ENCODE peak calls at places on chromosomes 7 and 10, in seven cellular contexts. One of them, this sample, is unnamed. For H3K36me3, the result is how much of the 10 kb centered on the place peaks cover.

GRCh38 chr7:46321556-46322205 is 400.6 kb upstream of the IGFBP3 start:
- DNase-seq in colonic mucosa: no peak
- DNase-seq in mammary epithelial cell: no peak
- DNase-seq in mesenchymal stem cell: peak
- DNase-seq in fibroblast of lung: peak
- DNase-seq in NT2/D1: no peak
- DNase-seq in SK-N-SH: no peak
- DNase-seq in this sample: peak

GRCh38 chr10:51838506-51838905 is 139.1 kb upstream of the CSTF2T start:
- DNase-seq in colonic mucosa: no peak
- DNase-seq in mammary epithelial cell: no peak
- DNase-seq in mesenchymal stem cell: no peak
- DNase-seq in fibroblast of lung: no peak
- DNase-seq in NT2/D1: peak
- DNase-seq in SK-N-SH: no peak
- DNase-seq in this sample: no peak

GRCh38 chr7:88431861-88432260 is 125.2 kb upstream of the STEAP4 start:
- DNase-seq in colonic mucosa: no peak
- DNase-seq in mammary epithelial cell: no peak
- DNase-seq in mesenchymal stem cell: no peak
- DNase-seq in fibroblast of lung: no peak
- DNase-seq in NT2/D1: no peak
- DNase-seq in SK-N-SH: no peak
- DNase-seq in this sample: no peak

GRCh38 chr7:132353902-132354301 is 222.4 kb downstream of the PLXNA4 start:
- DNase-seq in colonic mucosa: no peak
- DNase-seq in mammary epithelial cell: no peak
- DNase-seq in mesenchymal stem cell: no peak
- DNase-seq in fibroblast of lung: no peak
- DNase-seq in NT2/D1: no peak
- DNase-seq in SK-N-SH: peak
- DNase-seq in this sample: no peak

GRCh38 chr10:88990528-88991160 is at the start of gene FAS:
- DNase-seq in colonic mucosa: peak
- DNase-seq in mammary epithelial cell: peak
- DNase-seq in mesenchymal stem cell: peak
- DNase-seq in fibroblast of lung: peak
- DNase-seq in NT2/D1: no peak
- DNase-seq in SK-N-SH: peak
- DNase-seq in this sample: peak

GRCh38 chr10:108736111-108736510 is 1187.2 kb downstream of the XPNPEP1 start:
- DNase-seq in colonic mucosa: no peak
- DNase-seq in mammary epithelial cell: no peak
- DNase-seq in mesenchymal stem cell: peak
- DNase-seq in fibroblast of lung: peak
- DNase-seq in NT2/D1: no peak
- DNase-seq in SK-N-SH: no peak
- DNase-seq in this sample: peak

GRCh38 chr10:44766601-44767000 is 144.5 kb upstream of the TMEM72 start:
- DNase-seq in colonic mucosa: no peak
- DNase-seq in mammary epithelial cell: no peak
- DNase-seq in mesenchymal stem cell: no peak
- DNase-seq in fibroblast of lung: no peak
- DNase-seq in NT2/D1: no peak
- DNase-seq in SK-N-SH: no peak
- DNase-seq in this sample: no peak

GRCh38 chr7:29139191-29139590 is 7.1 kb downstream of the CPVL start:
- DNase-seq in colonic mucosa: no peak
- DNase-seq in mammary epithelial cell: peak
- DNase-seq in mesenchymal stem cell: no peak
- DNase-seq in fibroblast of lung: peak
- DNase-seq in NT2/D1: no peak
- DNase-seq in SK-N-SH: no peak
- DNase-seq in this sample: no peak

GRCh38 chr7:44272456-44272855 is 52.9 kb downstream of the CAMK2B start:
- DNase-seq in colonic mucosa: no peak
- DNase-seq in mammary epithelial cell: no peak
- DNase-seq in mesenchymal stem cell: no peak
- DNase-seq in fibroblast of lung: no peak
- DNase-seq in NT2/D1: no peak
- DNase-seq in SK-N-SH: no peak
- DNase-seq in this sample: no peak

GRCh38 chr7:85480666-85481065 is 293.8 kb upstream of the SEMA3D start:
- DNase-seq in colonic mucosa: no peak
- DNase-seq in mammary epithelial cell: no peak
- DNase-seq in mesenchymal stem cell: no peak
- DNase-seq in fibroblast of lung: no peak
- DNase-seq in NT2/D1: no peak
- DNase-seq in SK-N-SH: peak
- DNase-seq in this sample: no peak

GRCh38 chr10:102608487-102608886 is 35.8 kb upstream of the TRIM8 start:
- DNase-seq in colonic mucosa: no peak
- DNase-seq in mammary epithelial cell: no peak
- DNase-seq in mesenchymal stem cell: no peak
- DNase-seq in fibroblast of lung: no peak
- DNase-seq in NT2/D1: no peak
- DNase-seq in SK-N-SH: no peak
- DNase-seq in this sample: no peak

GRCh38 chr10:72027498-72027897 is 60.9 kb downstream of the SPOCK2 start:
- DNase-seq in colonic mucosa: peak
- DNase-seq in mammary epithelial cell: no peak
- DNase-seq in mesenchymal stem cell: peak
- DNase-seq in fibroblast of lung: peak
- DNase-seq in NT2/D1: no peak
- DNase-seq in SK-N-SH: no peak
- DNase-seq in this sample: no peak

GRCh38 chr10:79025113-79025832 is 43.5 kb upstream of the ZMIZ1 start:
- DNase-seq in colonic mucosa: no peak
- DNase-seq in mammary epithelial cell: no peak
- DNase-seq in mesenchymal stem cell: no peak
- DNase-seq in fibroblast of lung: peak
- DNase-seq in NT2/D1: no peak
- DNase-seq in SK-N-SH: peak
- DNase-seq in this sample: no peak

GRCh38 chr10:1009071-1009494 is 16.6 kb downstream of the IDI2 start:
- DNase-seq in colonic mucosa: no peak
- DNase-seq in mammary epithelial cell: no peak
- DNase-seq in mesenchymal stem cell: no peak
- DNase-seq in fibroblast of lung: no peak
- DNase-seq in NT2/D1: no peak
- DNase-seq in SK-N-SH: peak
- DNase-seq in this sample: no peak

GRCh38 chr10:89942217-89942616 is 240.8 kb downstream of the KIF20B start:
- DNase-seq in colonic mucosa: no peak
- DNase-seq in mammary epithelial cell: peak
- DNase-seq in mesenchymal stem cell: no peak
- DNase-seq in fibroblast of lung: peak
- DNase-seq in NT2/D1: no peak
- DNase-seq in SK-N-SH: no peak
- DNase-seq in this sample: no peak

GRCh38 chr7:143487566-143487965 is 9.9 kb downstream of the TAS2R41 start:
- DNase-seq in colonic mucosa: peak
- DNase-seq in mammary epithelial cell: no peak
- DNase-seq in mesenchymal stem cell: peak
- DNase-seq in fibroblast of lung: peak
- DNase-seq in NT2/D1: no peak
- DNase-seq in SK-N-SH: no peak
- DNase-seq in this sample: peak

GRCh38 chr7:146922777-146923176 is 806.2 kb downstream of the CNTNAP2 start:
- DNase-seq in colonic mucosa: no peak
- DNase-seq in mammary epithelial cell: no peak
- DNase-seq in mesenchymal stem cell: no peak
- DNase-seq in fibroblast of lung: no peak
- DNase-seq in NT2/D1: no peak
- DNase-seq in SK-N-SH: no peak
- DNase-seq in this sample: peak

GRCh38 chr10:128854965-128855364 is 612.1 kb upstream of the MGMT start:
- DNase-seq in colonic mucosa: peak
- DNase-seq in mammary epithelial cell: no peak
- DNase-seq in mesenchymal stem cell: no peak
- DNase-seq in fibroblast of lung: peak
- DNase-seq in NT2/D1: peak
- DNase-seq in SK-N-SH: no peak
- DNase-seq in this sample: no peak

GRCh38 chr7:159209429-159209828 is 64.8 kb upstream of the VIPR2 start:
- DNase-seq in colonic mucosa: no peak
- DNase-seq in mammary epithelial cell: no peak
- DNase-seq in mesenchymal stem cell: no peak
- DNase-seq in fibroblast of lung: no peak
- DNase-seq in NT2/D1: no peak
- DNase-seq in SK-N-SH: no peak
- DNase-seq in this sample: no peak

GRCh38 chr10:119575998-119576397 is 20.8 kb downstream of the TIAL1 start:
- DNase-seq in colonic mucosa: no peak
- DNase-seq in mammary epithelial cell: no peak
- DNase-seq in mesenchymal stem cell: no peak
- DNase-seq in fibroblast of lung: no peak
- DNase-seq in NT2/D1: no peak
- DNase-seq in SK-N-SH: no peak
- DNase-seq in this sample: no peak
- H3K36me3 ChIP-seq in colonic mucosa: under half
- H3K36me3 ChIP-seq in mammary epithelial cell: half or more
- H3K36me3 ChIP-seq in mesenchymal stem cell: half or more
- H3K36me3 ChIP-seq in fibroblast of lung: under half
- H3K36me3 ChIP-seq in NT2/D1: half or more
- H3K36me3 ChIP-seq in SK-N-SH: half or more
- H3K36me3 ChIP-seq in this sample: half or more

DNA sequence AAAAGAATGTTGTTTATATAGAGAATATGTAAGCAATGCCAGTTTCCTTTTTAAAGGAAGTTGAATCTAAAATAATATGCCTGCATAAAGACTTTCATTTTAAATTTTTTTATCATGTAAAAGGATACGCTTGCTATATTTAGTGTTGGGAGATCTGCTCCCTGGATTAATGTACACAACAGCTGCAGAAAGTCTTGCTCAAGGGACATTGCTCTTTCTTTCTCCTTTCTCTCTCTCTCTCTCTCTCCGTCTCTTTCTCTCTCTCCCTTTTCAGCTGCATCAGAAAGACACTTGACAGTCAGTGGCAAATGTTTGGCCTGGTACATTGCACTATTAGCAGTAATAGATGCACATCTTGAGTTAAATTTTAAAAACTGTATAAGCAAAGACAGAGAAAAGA is 739 bp downstream of the MYPN start:
- DNase-seq in colonic mucosa: no peak
- DNase-seq in mammary epithelial cell: no peak
- DNase-seq in mesenchymal stem cell: peak
- DNase-seq in fibroblast of lung: no peak
- DNase-seq in NT2/D1: no peak
- DNase-seq in SK-N-SH: no peak
- DNase-seq in this sample: peak
- H3K9ac ChIP-seq in colonic mucosa: no peak
- H3K9ac ChIP-seq in mammary epithelial cell: no peak
- H3K9ac ChIP-seq in mesenchymal stem cell: no peak
- H3K9ac ChIP-seq in fibroblast of lung: no peak
- H3K9ac ChIP-seq in NT2/D1: no peak
- H3K9ac ChIP-seq in SK-N-SH: no peak
- H3K9ac ChIP-seq in this sample: no peak

DNA sequence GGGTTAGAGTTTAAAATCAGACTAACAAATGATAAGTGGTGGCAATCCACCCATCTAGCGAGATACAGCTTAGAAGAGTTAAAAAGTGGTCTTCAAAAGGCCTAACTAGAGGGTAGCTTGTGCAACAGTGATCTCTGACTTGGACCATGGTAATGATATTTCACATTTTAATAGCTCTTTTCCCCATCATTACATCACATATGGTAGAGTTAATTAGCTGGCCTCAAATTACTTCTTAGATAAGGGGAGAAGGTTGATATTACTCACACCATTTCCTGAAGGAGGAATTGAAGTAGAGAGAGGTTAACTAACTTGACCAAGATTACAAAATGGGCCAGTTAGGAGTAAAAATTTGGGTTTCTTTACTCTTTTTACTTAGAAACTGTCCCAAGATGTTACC is 223.6 kb downstream of the PHTF2 start:
- DNase-seq in colonic mucosa: no peak
- DNase-seq in mammary epithelial cell: no peak
- DNase-seq in mesenchymal stem cell: no peak
- DNase-seq in fibroblast of lung: no peak
- DNase-seq in NT2/D1: no peak
- DNase-seq in SK-N-SH: no peak
- DNase-seq in this sample: no peak
- H3K36me3 ChIP-seq in colonic mucosa: under half
- H3K36me3 ChIP-seq in mammary epithelial cell: under half
- H3K36me3 ChIP-seq in mesenchymal stem cell: under half
- H3K36me3 ChIP-seq in fibroblast of lung: under half
- H3K36me3 ChIP-seq in NT2/D1: under half
- H3K36me3 ChIP-seq in SK-N-SH: under half
- H3K36me3 ChIP-seq in this sample: under half

GRCh38 chr7:116512524-116513188 is 12.2 kb upstream of the CAV1 start:
- DNase-seq in colonic mucosa: no peak
- DNase-seq in mammary epithelial cell: peak
- DNase-seq in mesenchymal stem cell: peak
- DNase-seq in fibroblast of lung: peak
- DNase-seq in NT2/D1: no peak
- DNase-seq in SK-N-SH: no peak
- DNase-seq in this sample: no peak

GRCh38 chr7:116511552-116512523 is 12.3 kb downstream of the CAV2 start:
- DNase-seq in colonic mucosa: peak
- DNase-seq in mammary epithelial cell: peak
- DNase-seq in mesenchymal stem cell: peak
- DNase-seq in fibroblast of lung: peak
- DNase-seq in NT2/D1: no peak
- DNase-seq in SK-N-SH: no peak
- DNase-seq in this sample: no peak

GRCh38 chr7:116518971-116519370 is 5.9 kb upstream of the CAV1 start:
- DNase-seq in colonic mucosa: no peak
- DNase-seq in mammary epithelial cell: no peak
- DNase-seq in mesenchymal stem cell: no peak
- DNase-seq in fibroblast of lung: no peak
- DNase-seq in NT2/D1: no peak
- DNase-seq in SK-N-SH: no peak
- DNase-seq in this sample: no peak

GRCh38 chr7:116517626-116518025 is 7.2 kb upstream of the CAV1 start:
- DNase-seq in colonic mucosa: no peak
- DNase-seq in mammary epithelial cell: no peak
- DNase-seq in mesenchymal stem cell: no peak
- DNase-seq in fibroblast of lung: no peak
- DNase-seq in NT2/D1: no peak
- DNase-seq in SK-N-SH: no peak
- DNase-seq in this sample: no peak

GRCh38 chr7:116515584-116515983 is 9.3 kb upstream of the CAV1 start:
- DNase-seq in colonic mucosa: no peak
- DNase-seq in mammary epithelial cell: no peak
- DNase-seq in mesenchymal stem cell: no peak
- DNase-seq in fibroblast of lung: no peak
- DNase-seq in NT2/D1: no peak
- DNase-seq in SK-N-SH: no peak
- DNase-seq in this sample: peak
- H3K9ac ChIP-seq in colonic mucosa: no peak
- H3K9ac ChIP-seq in mammary epithelial cell: no peak
- H3K9ac ChIP-seq in mesenchymal stem cell: no peak
- H3K9ac ChIP-seq in fibroblast of lung: no peak
- H3K9ac ChIP-seq in NT2/D1: no peak
- H3K9ac ChIP-seq in SK-N-SH: no peak
- H3K9ac ChIP-seq in this sample: no peak

DNA sequence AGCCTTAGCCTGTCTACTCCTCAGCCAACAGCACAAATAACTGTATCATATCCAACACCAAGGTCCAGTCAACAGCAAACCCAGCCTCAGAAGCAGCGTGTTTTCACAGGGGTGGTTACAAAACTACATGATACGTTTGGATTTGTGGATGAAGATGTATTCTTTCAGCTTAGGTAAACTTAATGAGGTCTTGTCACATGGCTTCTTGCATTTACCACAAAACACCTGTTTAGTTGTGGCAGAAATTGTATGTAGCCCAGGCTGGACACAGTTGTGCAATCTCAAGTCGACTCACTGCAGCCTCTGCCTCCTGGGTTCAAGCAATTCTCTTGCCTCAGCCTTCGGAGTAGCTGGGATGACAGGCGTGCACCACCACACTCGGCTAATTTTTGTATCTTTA is 21.4 kb downstream of the CCAR1 start:
- DNase-seq in colonic mucosa: no peak
- DNase-seq in mammary epithelial cell: peak
- DNase-seq in mesenchymal stem cell: no peak
- DNase-seq in fibroblast of lung: no peak
- DNase-seq in NT2/D1: no peak
- DNase-seq in SK-N-SH: no peak
- DNase-seq in this sample: no peak
- H3K36me3 ChIP-seq in colonic mucosa: under half
- H3K36me3 ChIP-seq in mammary epithelial cell: half or more
- H3K36me3 ChIP-seq in mesenchymal stem cell: half or more
- H3K36me3 ChIP-seq in fibroblast of lung: under half
- H3K36me3 ChIP-seq in NT2/D1: half or more
- H3K36me3 ChIP-seq in SK-N-SH: half or more
- H3K36me3 ChIP-seq in this sample: half or more